ENCODE peak calls at places on chromosome 19, in ten cellular contexts. V is heart left ventricle; C is H9; P is vagina; T is heart right ventricle; W is CD8-positive, alpha-beta T cell; M is ovary; U is pancreas; H is right atrium auricular region; A is colonic mucosa. E is an unnamed sample. For H3K4me1, the result is how much of the 10 kb centered on the place peaks cover.

GRCh38 chr19:54463531-54464043 is at the start of gene LENG9:
- DNase-seq in V (peak), C (peak), P (no peak), T (peak), W (peak), M (peak), U (peak), H (peak), A (peak), E (peak)

GRCh38 chr19:2345794-2346663 is 14.0 kb upstream of the TMPRSS9 start:
- DNase-seq in V (no peak), C (peak), P (no peak), T (no peak), W (no peak), M (peak), U (peak), H (no peak), A (peak), E (peak)

GRCh38 chr19:30888937-30889336 is 460.3 kb downstream of the TSHZ3 start:
- DNase-seq in V (no peak), C (peak), P (peak), T (no peak), W (no peak), M (no peak), U (no peak), H (no peak), A (no peak), E (no peak)

GRCh38 chr19:32550666-32551065 is 30.3 kb upstream of the PDCD5 start:
- DNase-seq in V (no peak), C (no peak), P (no peak), T (no peak), W (no peak), M (no peak), U (no peak), H (no peak), A (no peak), E (no peak)

GRCh38 chr19:30070970-30071632 is 129.1 kb downstream of the URI1 start:
- DNase-seq in V (peak), C (no peak), P (no peak), T (peak), W (no peak), M (no peak), U (peak), H (no peak), A (no peak), E (peak)

GRCh38 chr19:43152217-43152616 is 34.1 kb downstream of the PSG5 start:
- DNase-seq in V (no peak), C (no peak), P (no peak), T (no peak), W (no peak), M (no peak), U (no peak), H (no peak), A (no peak), E (no peak)

GRCh38 chr19:6276447-6276846 is 3.3 kb downstream of the MLLT1 start:
- DNase-seq in V (no peak), C (no peak), P (no peak), T (peak), W (no peak), M (no peak), U (no peak), H (peak), A (peak), E (peak)

GRCh38 chr19:5615756-5616327 is 6.7 kb downstream of the SAFB2 start:
- DNase-seq in V (no peak), C (no peak), P (no peak), T (no peak), W (no peak), M (no peak), U (no peak), H (no peak), A (no peak), E (no peak)

GRCh38 chr19:15142313-15142712 is 35.1 kb downstream of the SYDE1 start:
- DNase-seq in V (no peak), C (no peak), P (no peak), T (no peak), W (no peak), M (no peak), U (no peak), H (no peak), A (no peak), E (no peak)

GRCh38 chr19:34226036-34226435 is 28.3 kb upstream of the GARRE1 start:
- DNase-seq in V (no peak), C (no peak), P (no peak), T (no peak), W (no peak), M (no peak), U (no peak), H (no peak), A (no peak), E (no peak)

GRCh38 chr19:51359294-51359693 is 6.9 kb downstream of the ETFB start:
- DNase-seq in V (no peak), C (no peak), P (no peak), T (no peak), W (no peak), M (no peak), U (no peak), H (no peak), A (no peak), E (no peak)

GRCh38 chr19:18435185-18435841 is 2.6 kb downstream of the ISYNA1 start:
- DNase-seq in V (no peak), C (no peak), P (no peak), T (no peak), W (no peak), M (peak), U (no peak), H (no peak), A (no peak), E (no peak)

GRCh38 chr19:55670280-55671053 is 4.6 kb upstream of the EPN1 start:
- DNase-seq in V (peak), C (peak), P (peak), T (no peak), W (no peak), M (no peak), U (peak), H (peak), A (no peak), E (no peak)

GRCh38 chr19:29524912-29525870 is 603 bp upstream of the VSTM2B start:
- DNase-seq in V (no peak), C (peak), P (no peak), T (no peak), W (no peak), M (no peak), U (peak), H (no peak), A (no peak), E (no peak)

GRCh38 chr19:56170261-56170660 is 5.5 kb upstream of the GALP start:
- DNase-seq in V (peak), C (no peak), P (no peak), T (no peak), W (no peak), M (no peak), U (no peak), H (peak), A (no peak), E (peak)

GRCh38 chr19:28454083-28454482 is 758.9 kb downstream of the UQCRFS1 start:
- DNase-seq in V (no peak), C (no peak), P (no peak), T (no peak), W (no peak), M (no peak), U (no peak), H (no peak), A (no peak), E (no peak)

GRCh38 chr19:3932931-3933810 is at the start of gene NMRK2:
- DNase-seq in V (peak), C (peak), P (no peak), T (peak), W (no peak), M (no peak), U (no peak), H (peak), A (no peak), E (peak)

GRCh38 chr19:40415799-40416198 is 2.6 kb upstream of the PRX start:
- DNase-seq in V (no peak), C (no peak), P (no peak), T (no peak), W (no peak), M (no peak), U (no peak), H (no peak), A (no peak), E (no peak)

GRCh38 chr19:5805465-5806132 is 732 bp downstream of the NRTN start:
- DNase-seq in V (peak), C (peak), P (no peak), T (peak), W (peak), M (peak), U (peak), H (peak), A (peak), E (no peak)

GRCh38 chr19:42122691-42123607 is 9.3 kb downstream of the POU2F2 start:
- DNase-seq in V (no peak), C (no peak), P (no peak), T (no peak), W (no peak), M (no peak), U (no peak), H (no peak), A (no peak), E (peak)

GRCh38 chr19:47028372-47028672 is 8.7 kb downstream of the NPAS1 start:
- DNase-seq in V (no peak), C (peak), P (no peak), T (no peak), W (no peak), M (no peak), U (no peak), H (no peak), A (no peak), E (no peak)
- TF ChIP-seq CTCF in V (no peak), C (peak), P (no peak), T (no peak), W (no peak), M (no peak), U (no peak), H (no peak), A (no peak), E (no peak)

GRCh38 chr19:27392027-27392632 is 1820.8 kb downstream of the UQCRFS1 start:
- DNase-seq in V (peak), C (peak), P (peak), T (no peak), W (no peak), M (no peak), U (peak), H (peak), A (no peak), E (peak)
- H3K4me1 ChIP-seq in V (under half), C (under half), P (under half), T (under half), W (under half), M (under half), U (under half), H (under half), A (under half), E (under half)

GRCh38 chr19:10763828-10764339 is 46.0 kb downstream of the DNM2 start:
- DNase-seq in V (no peak), C (no peak), P (no peak), T (no peak), W (no peak), M (no peak), U (peak), H (no peak), A (no peak), E (no peak)
- H3K27ac ChIP-seq in V (peak), C (no peak), P (no peak), T (peak), W (no peak), M (no peak), U (no peak), H (peak), A (peak), E (no peak)

GRCh38 chr19:39194832-39195542 is 1.8 kb upstream of the NCCRP1 start:
- DNase-seq in V (no peak), C (no peak), P (no peak), T (no peak), W (no peak), M (no peak), U (no peak), H (no peak), A (no peak), E (no peak)
- TF ChIP-seq CTCF in V (no peak), C (no peak), P (no peak), T (no peak), W (no peak), M (no peak), U (no peak), H (no peak), A (no peak), E (no peak)

GRCh38 chr19:10661946-10662345 is 7.8 kb downstream of the ILF3 start:
- DNase-seq in V (no peak), C (no peak), P (no peak), T (no peak), W (no peak), M (no peak), U (no peak), H (no peak), A (no peak), E (no peak)

GRCh38 chr19:10660346-10660745 is 6.2 kb downstream of the ILF3 start:
- DNase-seq in V (no peak), C (no peak), P (no peak), T (no peak), W (no peak), M (no peak), U (no peak), H (no peak), A (no peak), E (no peak)

GRCh38 chr19:10667867-10668266 is 13.7 kb downstream of the ILF3 start:
- DNase-seq in V (no peak), C (no peak), P (no peak), T (no peak), W (no peak), M (no peak), U (no peak), H (no peak), A (no peak), E (no peak)

DNA sequence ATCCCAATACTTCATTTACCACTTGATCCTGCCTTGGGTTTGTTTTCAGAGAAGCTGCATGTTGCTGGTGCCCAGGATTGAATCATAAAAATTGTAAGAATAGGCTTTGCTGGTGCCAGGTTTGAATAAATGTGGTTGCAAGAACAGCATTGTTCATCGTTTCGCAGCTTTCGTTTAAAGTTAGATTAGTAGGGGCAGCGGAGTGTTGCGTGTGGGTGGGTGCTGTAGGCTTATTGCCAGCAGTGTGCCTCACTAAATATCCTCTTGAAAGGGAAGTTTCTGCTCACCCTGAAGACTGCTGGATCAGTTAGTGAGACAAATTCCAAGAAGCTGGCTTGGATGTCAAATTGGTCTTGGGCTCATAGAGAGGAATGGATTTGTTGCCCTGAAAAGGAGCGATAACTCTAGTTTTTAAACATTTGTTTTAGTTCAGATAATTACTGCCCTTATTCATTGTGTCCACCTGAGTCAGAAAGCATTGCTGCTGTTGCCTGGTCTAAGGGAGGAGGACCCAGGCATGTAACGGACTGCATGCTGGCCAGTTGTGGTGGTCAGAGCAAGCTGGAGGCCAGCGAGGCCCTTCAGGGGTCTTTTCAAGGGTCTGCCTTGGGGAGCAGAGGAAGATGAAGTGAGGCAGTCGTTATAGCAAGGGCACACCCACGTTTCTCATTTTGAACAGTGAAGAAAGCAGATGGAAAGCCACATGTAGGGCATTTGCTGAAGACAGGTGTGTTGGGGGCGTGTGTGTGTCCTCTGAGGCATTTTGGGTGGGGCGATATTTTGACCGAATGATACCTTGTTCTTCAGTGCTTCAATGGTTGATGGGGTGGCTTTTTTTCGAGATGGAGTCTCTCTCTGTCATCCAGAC is 8.5 kb downstream of the ILF3 start:
- DNase-seq in V (no peak), C (no peak), P (no peak), T (no peak), W (no peak), M (no peak), U (no peak), H (no peak), A (no peak), E (no peak)
- H3K4me1 ChIP-seq in V (half or more), C (under half), P (half or more), T (under half), W (under half), M (under half), U (under half), H (under half), A (under half), E (under half)

GRCh38 chr19:45276284-45276687 is 25.2 kb downstream of the MARK4 start:
- DNase-seq in V (no peak), C (no peak), P (no peak), T (no peak), W (no peak), M (peak), U (no peak), H (no peak), A (no peak), E (no peak)
- H3K27ac ChIP-seq in V (no peak), C (no peak), P (no peak), T (no peak), W (no peak), M (peak), U (no peak), H (no peak), A (no peak), E (no peak)

GRCh38 chr19:10478903-10479384 is 24.2 kb downstream of the KEAP1 start:
- DNase-seq in V (peak), C (peak), P (no peak), T (peak), W (peak), M (peak), U (peak), H (peak), A (peak), E (peak)
- TF ChIP-seq CTCF in V (peak), C (peak), P (no peak), T (peak), W (peak), M (peak), U (peak), H (peak), A (peak), E (peak)

GRCh38 chr19:1228161-1228560 is 9.6 kb downstream of the CBARP start:
- DNase-seq in V (no peak), C (no peak), P (no peak), T (no peak), W (no peak), M (no peak), U (no peak), H (no peak), A (no peak), E (no peak)

GRCh38 chr19:1230585-1231489 is 7.0 kb downstream of the CBARP start:
- DNase-seq in V (no peak), C (no peak), P (no peak), T (no peak), W (no peak), M (no peak), U (no peak), H (no peak), A (no peak), E (no peak)

GRCh38 chr19:1231729-1232128 is 6.1 kb downstream of the CBARP start:
- DNase-seq in V (no peak), C (no peak), P (no peak), T (no peak), W (no peak), M (no peak), U (no peak), H (no peak), A (no peak), E (no peak)

GRCh38 chr19:1229056-1229607 is 8.7 kb downstream of the CBARP start:
- DNase-seq in V (no peak), C (no peak), P (no peak), T (no peak), W (no peak), M (no peak), U (no peak), H (no peak), A (no peak), E (no peak)

DNA sequence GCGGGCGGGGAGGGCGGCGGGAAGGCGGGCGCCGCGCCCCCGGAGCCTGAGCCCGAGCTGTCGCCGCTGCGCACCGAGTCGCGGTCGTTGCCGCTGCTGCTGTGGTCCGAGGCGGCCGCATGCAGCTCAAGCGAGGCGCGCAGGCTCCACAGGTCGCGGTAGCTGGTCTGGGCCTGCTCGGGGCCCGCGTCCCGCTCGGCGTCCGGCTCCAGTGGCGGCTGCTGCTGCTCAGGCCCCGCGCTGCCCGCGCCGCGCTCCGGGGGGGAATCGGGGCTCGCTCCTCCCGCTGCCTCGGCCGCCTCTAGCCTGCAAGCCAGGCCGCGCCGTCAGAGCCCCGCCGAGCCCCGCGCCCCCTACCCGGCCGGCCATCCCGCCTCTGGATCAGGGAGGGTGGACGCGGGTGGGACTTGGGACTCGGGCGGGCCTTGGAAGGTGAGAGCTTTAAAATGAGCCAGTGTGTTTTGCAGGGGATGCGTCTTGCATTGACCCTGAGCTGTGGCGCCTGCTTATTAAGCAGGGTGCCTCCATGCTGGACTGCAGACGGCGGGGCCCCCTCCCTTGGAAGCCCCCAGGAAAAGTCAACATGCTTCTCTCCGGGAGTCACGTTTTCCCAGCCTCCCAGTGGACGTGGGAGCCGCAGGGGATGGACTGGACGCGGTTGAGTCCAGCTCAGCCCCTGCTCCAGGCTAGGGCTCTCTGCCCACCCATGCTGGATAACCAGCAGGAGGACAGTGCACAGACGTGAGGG is 7.8 kb downstream of the CBARP start:
- DNase-seq in V (no peak), C (no peak), P (no peak), T (no peak), W (no peak), M (no peak), U (no peak), H (no peak), A (no peak), E (no peak)
- H3K4me1 ChIP-seq in V (under half), C (under half), P (under half), T (under half), W (under half), M (under half), U (under half), H (under half), A (under half), E (under half)

GRCh38 chr19:13064092-13064489 is 38.6 kb downstream of the LYL1 start:
- DNase-seq in V (peak), C (no peak), P (no peak), T (peak), W (no peak), M (no peak), U (no peak), H (no peak), A (no peak), E (peak)
- H3K27ac ChIP-seq in V (peak), C (no peak), P (peak), T (peak), W (no peak), M (no peak), U (no peak), H (peak), A (no peak), E (peak)

GRCh38 chr19:49327878-49328544 is 3.0 kb upstream of the SLC6A16 start:
- DNase-seq in V (no peak), C (peak), P (no peak), T (no peak), W (peak), M (no peak), U (no peak), H (no peak), A (peak), E (no peak)
- TF ChIP-seq CTCF in V (peak), C (peak), P (peak), T (peak), W (peak), M (no peak), U (peak), H (peak), A (peak), E (peak)